ENCODE peak calls at places on chromosomes 4 and X, in seven cellular contexts. P, Z, W, R, D, A and O are unnamed samples.

GRCh38 chrX:14899607-14900006 is 26.4 kb downstream of the MOSPD2 start:
- DNase-seq in R (peak; percentile 26), A (no peak), W (no peak), Z (no peak), D (no peak), P (no peak), O (no peak)

GRCh38 chrX:10833299-10834169 is 213.1 kb upstream of the MID1 start:
- DNase-seq in D (peak; percentile 49), Z (no peak), R (no peak), P (no peak), A (peak; percentile 85), W (peak; percentile 1), O (no peak)

GRCh38 chr4:3462321-3462789 is 751 bp upstream of the DOK7 start:
- DNase-seq in Z (no peak), D (no peak), P (no peak), R (no peak), A (no peak), W (no peak), O (no peak)

GRCh38 chr4:93814722-93815121 is 13.8 kb upstream of the ATOH1 start:
- DNase-seq in P (no peak), D (no peak), R (no peak), A (no peak), Z (no peak), W (peak; percentile 90), O (no peak)

GRCh38 chrX:23699636-23700194 is 32.4 kb downstream of the PRDX4 start:
- DNase-seq in P (no peak), Z (no peak), A (peak; percentile 60), D (no peak), R (no peak), W (peak; percentile 54), O (no peak)

GRCh38 chr4:3269105-3269927 is 20.4 kb downstream of the MSANTD1 start:
- DNase-seq in P (no peak), R (no peak), W (no peak), A (no peak), D (no peak), Z (no peak), O (no peak)

GRCh38 chrX:148501121-148502066 is 977 bp downstream of the AFF2 start:
- DNase-seq in Z (no peak), A (peak; percentile 75), D (no peak), W (no peak), R (no peak), P (peak; percentile 10), O (no peak)

GRCh38 chr4:186823989-186824388 is 100.3 kb upstream of the FAT1 start:
- DNase-seq in Z (no peak), R (no peak), A (no peak), W (peak; percentile 9), D (no peak), P (peak; percentile 8), O (no peak)

GRCh38 chr4:52187603-52188002 is 136.5 kb downstream of the SPATA18 start:
- DNase-seq in Z (no peak), W (no peak), R (no peak), A (no peak), P (no peak), D (no peak), O (no peak)

GRCh38 chr4:141571793-141572192 is 64.6 kb upstream of the IL15 start:
- DNase-seq in P (no peak), Z (no peak), R (no peak), D (no peak), W (no peak), A (no peak), O (no peak)

GRCh38 chr4:56077676-56078075 is 128.9 kb downstream of the CEP135 start:
- DNase-seq in P (peak; percentile 7), Z (no peak), A (no peak), W (no peak), D (no peak), R (no peak), O (no peak)

GRCh38 chr4:43886196-43886595 is 562.4 kb downstream of the KCTD8 start:
- DNase-seq in P (no peak), Z (no peak), R (no peak), W (no peak), D (no peak), A (no peak), O (no peak)

GRCh38 chr4:54637325-54637724 is 20.4 kb upstream of the KIT start:
- DNase-seq in W (no peak), Z (no peak), A (no peak), P (no peak), D (no peak), R (no peak), O (no peak)

GRCh38 chr4:187444061-187444460 is 551.5 kb upstream of the ZFP42 start:
- DNase-seq in A (no peak), P (no peak), R (no peak), W (no peak), D (no peak), Z (no peak), O (no peak)

GRCh38 chr4:7939377-7940108 is at the start of gene AFAP1:
- DNase-seq in P (peak; percentile 83), R (no peak), A (peak; percentile 90), W (peak; percentile 84), Z (peak; percentile 64), D (peak; percentile 82), O (peak; percentile 69)

GRCh38 chr4:148901075-148901705 is 459.0 kb upstream of the NR3C2 start:
- DNase-seq in A (peak; percentile 4), D (no peak), W (no peak), Z (no peak), P (no peak), R (no peak), O (no peak)

GRCh38 chr4:89258506-89258905 is 49.1 kb downstream of the GPRIN3 start:
- DNase-seq in P (no peak), Z (no peak), A (no peak), W (no peak), R (no peak), D (no peak), O (no peak)

GRCh38 chr4:152935138-152935537 is 985 bp upstream of the FHDC1 start:
- DNase-seq in D (no peak), W (no peak), Z (no peak), R (no peak), P (no peak), A (peak; percentile 83), O (no peak)

GRCh38 chrX:114889454-114889853 is 128.0 kb downstream of the IL13RA2 start:
- DNase-seq in R (no peak), W (no peak), Z (no peak), D (no peak), P (no peak), A (no peak), O (no peak)

GRCh38 chr4:115396034-115396433 is 282.6 kb upstream of the NDST4 start:
- DNase-seq in W (no peak), A (no peak), D (no peak), R (no peak), P (no peak), Z (no peak), O (no peak)